ENCODE peak calls at places on chromosome 4, in ten cellular contexts. One of them, this sample, is unnamed.
A peak's percentile ranks its signal among the peaks of the same experiment; 100 is the strongest.

GRCh38 chr4:24793219-24794005 is 2.0 kb upstream of the SOD3 start:
- DNase-seq in esophagus squamous epithelium: no peak
- DNase-seq in omental fat pad: no peak
- DNase-seq in psoas muscle: no peak
- DNase-seq in OCI-LY7: no peak
- DNase-seq in Peyer's patch: no peak
- DNase-seq in IMR-90: peak; percentile 19
- DNase-seq in RWPE1: peak; percentile 39
- DNase-seq in activated B cell treated with CpG ODN at 0.5 μM for 24 hours: no peak
- DNase-seq in cardiac fibroblast: peak; percentile 37
- DNase-seq in this sample: no peak

GRCh38 chr4:31620476-31620875 is 900.3 kb downstream of the PCDH7 start:
- DNase-seq in IMR-90: no peak
- DNase-seq in omental fat pad: no peak
- DNase-seq in cardiac fibroblast: peak; percentile 15
- DNase-seq in psoas muscle: no peak
- DNase-seq in OCI-LY7: no peak
- DNase-seq in RWPE1: no peak
- DNase-seq in esophagus squamous epithelium: no peak
- DNase-seq in Peyer's patch: no peak
- DNase-seq in activated B cell treated with CpG ODN at 0.5 μM for 24 hours: no peak
- DNase-seq in this sample: no peak

GRCh38 chr4:180219080-180219479 is 2024.1 kb upstream of the TENM3 start:
- DNase-seq in activated B cell treated with CpG ODN at 0.5 μM for 24 hours: no peak
- DNase-seq in psoas muscle: no peak
- DNase-seq in RWPE1: no peak
- DNase-seq in IMR-90: no peak
- DNase-seq in esophagus squamous epithelium: no peak
- DNase-seq in OCI-LY7: no peak
- DNase-seq in omental fat pad: no peak
- DNase-seq in cardiac fibroblast: no peak
- DNase-seq in Peyer's patch: no peak
- DNase-seq in this sample: no peak

GRCh38 chr4:84938316-84938715 is 28.2 kb downstream of the WDFY3 start:
- DNase-seq in omental fat pad: no peak
- DNase-seq in Peyer's patch: no peak
- DNase-seq in esophagus squamous epithelium: no peak
- DNase-seq in OCI-LY7: no peak
- DNase-seq in RWPE1: peak; percentile 61
- DNase-seq in cardiac fibroblast: peak; percentile 79
- DNase-seq in activated B cell treated with CpG ODN at 0.5 μM for 24 hours: no peak
- DNase-seq in IMR-90: peak; percentile 68
- DNase-seq in psoas muscle: no peak
- DNase-seq in this sample: no peak

GRCh38 chr4:128225148-128225547 is 62.5 kb downstream of the PGRMC2 start:
- DNase-seq in IMR-90: peak; percentile 82
- DNase-seq in psoas muscle: no peak
- DNase-seq in RWPE1: no peak
- DNase-seq in omental fat pad: no peak
- DNase-seq in OCI-LY7: no peak
- DNase-seq in Peyer's patch: no peak
- DNase-seq in esophagus squamous epithelium: no peak
- DNase-seq in cardiac fibroblast: peak; percentile 77
- DNase-seq in activated B cell treated with CpG ODN at 0.5 μM for 24 hours: no peak
- DNase-seq in this sample: no peak

GRCh38 chr4:76078033-76078613 is 3.6 kb downstream of the ART3 start:
- DNase-seq in omental fat pad: no peak
- DNase-seq in cardiac fibroblast: peak; percentile 23
- DNase-seq in activated B cell treated with CpG ODN at 0.5 μM for 24 hours: no peak
- DNase-seq in psoas muscle: no peak
- DNase-seq in IMR-90: no peak
- DNase-seq in OCI-LY7: no peak
- DNase-seq in RWPE1: no peak
- DNase-seq in Peyer's patch: no peak
- DNase-seq in esophagus squamous epithelium: no peak
- DNase-seq in this sample: no peak

GRCh38 chr4:98938386-98938785 is 9.5 kb upstream of the EIF4E start:
- DNase-seq in esophagus squamous epithelium: no peak
- DNase-seq in Peyer's patch: no peak
- DNase-seq in RWPE1: peak; percentile 26
- DNase-seq in psoas muscle: no peak
- DNase-seq in OCI-LY7: no peak
- DNase-seq in cardiac fibroblast: peak; percentile 60
- DNase-seq in omental fat pad: no peak
- DNase-seq in IMR-90: peak; percentile 62
- DNase-seq in activated B cell treated with CpG ODN at 0.5 μM for 24 hours: no peak
- DNase-seq in this sample: no peak

GRCh38 chr4:141702472-141703182 is 66.2 kb downstream of the IL15 start:
- DNase-seq in cardiac fibroblast: peak; percentile 30
- DNase-seq in omental fat pad: no peak
- DNase-seq in RWPE1: no peak
- DNase-seq in activated B cell treated with CpG ODN at 0.5 μM for 24 hours: no peak
- DNase-seq in Peyer's patch: no peak
- DNase-seq in psoas muscle: peak; percentile 26
- DNase-seq in esophagus squamous epithelium: no peak
- DNase-seq in OCI-LY7: no peak
- DNase-seq in IMR-90: peak; percentile 49
- DNase-seq in this sample: peak; percentile 39

DNA sequence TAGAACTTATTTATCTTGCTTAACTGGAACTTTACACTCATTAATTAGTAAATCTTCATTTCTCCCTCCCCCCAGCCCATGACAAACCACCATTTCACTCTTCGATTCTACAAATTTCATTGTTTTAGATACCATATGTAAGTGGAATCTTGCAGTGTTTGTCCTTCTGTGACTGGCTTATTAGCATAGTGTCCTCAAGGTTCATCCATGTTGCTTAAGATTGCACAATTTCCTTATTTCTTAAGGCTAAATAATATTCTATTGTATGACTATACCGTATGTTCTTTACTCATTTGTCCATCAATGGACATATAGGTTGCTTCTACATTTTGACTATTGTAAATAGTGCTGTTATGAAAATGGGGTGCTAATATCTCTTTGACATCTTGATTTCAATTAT is 24.5 kb upstream of the RNF212 start:
- DNase-seq in activated B cell treated with CpG ODN at 0.5 μM for 24 hours: no peak
- DNase-seq in OCI-LY7: no peak
- DNase-seq in cardiac fibroblast: peak; percentile 15
- DNase-seq in RWPE1: no peak
- DNase-seq in psoas muscle: no peak
- DNase-seq in IMR-90: no peak
- DNase-seq in esophagus squamous epithelium: no peak
- DNase-seq in Peyer's patch: no peak
- DNase-seq in omental fat pad: no peak
- DNase-seq in this sample: no peak
- TF ChIP-seq CTCF in activated B cell treated with CpG ODN at 0.5 μM for 24 hours: no peak
- TF ChIP-seq CTCF in OCI-LY7: no peak
- TF ChIP-seq CTCF in cardiac fibroblast: no peak
- TF ChIP-seq CTCF in RWPE1: no peak
- TF ChIP-seq CTCF in psoas muscle: no peak
- TF ChIP-seq CTCF in IMR-90: no peak
- TF ChIP-seq CTCF in esophagus squamous epithelium: no peak
- TF ChIP-seq CTCF in Peyer's patch: no peak
- TF ChIP-seq CTCF in omental fat pad: no peak
- TF ChIP-seq CTCF in this sample: no peak

GRCh38 chr4:182916483-182917181 is 554 bp downstream of the DCTD start:
- DNase-seq in activated B cell treated with CpG ODN at 0.5 μM for 24 hours: no peak
- DNase-seq in omental fat pad: peak; percentile 39
- DNase-seq in cardiac fibroblast: peak; percentile 72
- DNase-seq in esophagus squamous epithelium: peak; percentile 38
- DNase-seq in Peyer's patch: peak; percentile 48
- DNase-seq in OCI-LY7: peak; percentile 44
- DNase-seq in RWPE1: peak; percentile 61
- DNase-seq in psoas muscle: peak; percentile 73
- DNase-seq in IMR-90: peak; percentile 79
- DNase-seq in this sample: peak; percentile 62

GRCh38 chr4:182918044-182918607 is 940 bp upstream of the DCTD start:
- DNase-seq in IMR-90: no peak
- DNase-seq in cardiac fibroblast: no peak
- DNase-seq in Peyer's patch: no peak
- DNase-seq in OCI-LY7: no peak
- DNase-seq in psoas muscle: no peak
- DNase-seq in omental fat pad: no peak
- DNase-seq in activated B cell treated with CpG ODN at 0.5 μM for 24 hours: no peak
- DNase-seq in esophagus squamous epithelium: no peak
- DNase-seq in RWPE1: no peak
- DNase-seq in this sample: no peak

GRCh38 chr4:182918791-182919302 is 1.7 kb upstream of the DCTD start:
- DNase-seq in IMR-90: no peak
- DNase-seq in OCI-LY7: peak; percentile 15
- DNase-seq in activated B cell treated with CpG ODN at 0.5 μM for 24 hours: no peak
- DNase-seq in esophagus squamous epithelium: no peak
- DNase-seq in Peyer's patch: peak; percentile 27
- DNase-seq in cardiac fibroblast: no peak
- DNase-seq in RWPE1: no peak
- DNase-seq in psoas muscle: no peak
- DNase-seq in omental fat pad: no peak
- DNase-seq in this sample: peak; percentile 65

GRCh38 chr4:182914357-182914756 is 2.8 kb downstream of the DCTD start:
- DNase-seq in activated B cell treated with CpG ODN at 0.5 μM for 24 hours: no peak
- DNase-seq in IMR-90: no peak
- DNase-seq in OCI-LY7: no peak
- DNase-seq in esophagus squamous epithelium: no peak
- DNase-seq in RWPE1: no peak
- DNase-seq in cardiac fibroblast: no peak
- DNase-seq in psoas muscle: no peak
- DNase-seq in Peyer's patch: no peak
- DNase-seq in omental fat pad: no peak
- DNase-seq in this sample: no peak

DNA sequence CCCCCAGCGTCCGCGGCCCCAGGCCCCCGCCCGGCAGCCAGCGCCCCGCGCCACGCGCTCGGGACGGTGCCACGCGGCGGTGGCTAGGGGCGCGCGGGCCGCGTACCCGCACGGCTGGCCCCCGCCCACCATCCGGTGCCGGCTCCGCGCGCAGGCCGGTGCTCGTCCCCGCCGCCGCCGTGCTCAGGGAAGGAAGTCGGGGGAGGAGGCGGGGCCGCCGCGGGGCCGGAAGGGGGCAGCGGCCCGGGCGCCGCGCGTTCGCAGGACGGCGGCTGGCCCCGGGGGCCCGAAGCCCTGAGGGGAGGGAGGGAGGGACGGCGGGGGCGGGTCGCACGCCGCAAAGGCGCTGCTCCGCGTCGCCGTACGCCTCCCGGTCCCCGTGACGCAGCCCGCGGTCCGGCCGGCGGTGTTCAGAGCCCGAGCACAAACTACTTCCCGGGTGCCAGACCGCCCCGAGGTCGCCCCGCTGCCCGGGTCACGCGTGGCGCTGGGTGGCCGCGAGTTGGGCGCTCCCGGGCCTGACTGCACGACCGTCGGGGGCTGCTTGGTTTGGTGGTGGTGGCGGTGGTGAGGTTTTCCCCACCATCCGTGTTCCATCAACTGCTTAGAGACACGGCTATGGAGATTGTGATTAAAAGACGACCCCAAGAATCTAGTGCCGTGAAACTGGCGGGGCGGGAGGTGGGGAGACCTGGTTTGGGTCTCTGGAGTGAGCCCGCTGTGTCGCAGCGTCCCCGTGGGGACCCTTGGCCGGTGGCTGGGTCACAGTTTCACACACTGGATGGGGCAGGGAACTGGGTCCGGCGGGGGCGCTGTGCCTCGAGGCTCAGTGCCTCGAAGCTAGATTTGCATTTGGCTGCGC is at the start of gene DCTD:
- DNase-seq in Peyer's patch: peak; percentile 88
- DNase-seq in IMR-90: peak; percentile 65
- DNase-seq in activated B cell treated with CpG ODN at 0.5 μM for 24 hours: peak; percentile 80
- DNase-seq in RWPE1: peak; percentile 59
- DNase-seq in cardiac fibroblast: peak; percentile 57
- DNase-seq in omental fat pad: peak; percentile 43
- DNase-seq in psoas muscle: peak; percentile 84
- DNase-seq in esophagus squamous epithelium: peak; percentile 26
- DNase-seq in OCI-LY7: peak; percentile 93
- DNase-seq in this sample: peak; percentile 95
- TF ChIP-seq CTCF in Peyer's patch: no peak
- TF ChIP-seq CTCF in IMR-90: peak; percentile 29
- TF ChIP-seq CTCF in activated B cell treated with CpG ODN at 0.5 μM for 24 hours: no peak
- TF ChIP-seq CTCF in RWPE1: peak; percentile 44
- TF ChIP-seq CTCF in cardiac fibroblast: peak; percentile 46
- TF ChIP-seq CTCF in omental fat pad: no peak
- TF ChIP-seq CTCF in psoas muscle: peak; percentile 37
- TF ChIP-seq CTCF in esophagus squamous epithelium: peak; percentile 33
- TF ChIP-seq CTCF in OCI-LY7: peak; percentile 75
- TF ChIP-seq CTCF in this sample: peak; percentile 61

DNA sequence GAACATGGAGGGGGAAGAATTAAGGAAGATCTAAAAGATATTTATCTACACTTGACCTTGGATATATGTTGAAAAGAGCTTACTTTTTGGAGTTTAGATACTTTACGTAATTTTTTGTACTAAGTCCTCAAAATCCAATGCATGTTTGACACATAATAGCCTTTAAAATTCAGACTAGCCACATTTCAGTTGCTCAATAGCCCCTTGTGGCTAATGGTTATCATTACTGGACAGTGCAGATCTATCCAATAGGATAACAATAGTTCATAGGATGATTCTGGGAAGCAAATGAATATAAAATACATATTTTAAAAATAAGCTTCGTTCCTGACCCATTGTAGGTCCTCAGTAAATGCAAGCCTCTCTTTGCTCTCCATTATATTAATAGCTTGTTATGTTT is 13.8 kb downstream of the AP1AR start:
- DNase-seq in OCI-LY7: no peak
- DNase-seq in psoas muscle: no peak
- DNase-seq in activated B cell treated with CpG ODN at 0.5 μM for 24 hours: no peak
- DNase-seq in Peyer's patch: no peak
- DNase-seq in RWPE1: peak; percentile 8
- DNase-seq in esophagus squamous epithelium: no peak
- DNase-seq in IMR-90: peak; percentile 13
- DNase-seq in omental fat pad: no peak
- DNase-seq in cardiac fibroblast: peak; percentile 18
- DNase-seq in this sample: no peak
- TF ChIP-seq CTCF in OCI-LY7: peak; percentile 22
- TF ChIP-seq CTCF in psoas muscle: no peak
- TF ChIP-seq CTCF in activated B cell treated with CpG ODN at 0.5 μM for 24 hours: no peak
- TF ChIP-seq CTCF in Peyer's patch: no peak
- TF ChIP-seq CTCF in RWPE1: no peak
- TF ChIP-seq CTCF in esophagus squamous epithelium: no peak
- TF ChIP-seq CTCF in IMR-90: no peak
- TF ChIP-seq CTCF in omental fat pad: no peak
- TF ChIP-seq CTCF in cardiac fibroblast: peak; percentile 30
- TF ChIP-seq CTCF in this sample: no peak

GRCh38 chr4:5810151-5810550 is 82.7 kb downstream of the CRMP1 start:
- DNase-seq in activated B cell treated with CpG ODN at 0.5 μM for 24 hours: no peak
- DNase-seq in IMR-90: no peak
- DNase-seq in psoas muscle: no peak
- DNase-seq in esophagus squamous epithelium: no peak
- DNase-seq in Peyer's patch: no peak
- DNase-seq in cardiac fibroblast: no peak
- DNase-seq in omental fat pad: no peak
- DNase-seq in OCI-LY7: no peak
- DNase-seq in RWPE1: no peak
- DNase-seq in this sample: no peak

GRCh38 chr4:5809216-5809776 is 83.6 kb downstream of the CRMP1 start:
- DNase-seq in OCI-LY7: no peak
- DNase-seq in psoas muscle: no peak
- DNase-seq in omental fat pad: no peak
- DNase-seq in Peyer's patch: no peak
- DNase-seq in activated B cell treated with CpG ODN at 0.5 μM for 24 hours: no peak
- DNase-seq in esophagus squamous epithelium: no peak
- DNase-seq in IMR-90: peak; percentile 41
- DNase-seq in cardiac fibroblast: no peak
- DNase-seq in RWPE1: no peak
- DNase-seq in this sample: no peak

GRCh38 chr4:5810770-5811430 is 82.0 kb downstream of the CRMP1 start:
- DNase-seq in OCI-LY7: no peak
- DNase-seq in psoas muscle: no peak
- DNase-seq in IMR-90: no peak
- DNase-seq in cardiac fibroblast: no peak
- DNase-seq in esophagus squamous epithelium: no peak
- DNase-seq in RWPE1: no peak
- DNase-seq in omental fat pad: no peak
- DNase-seq in activated B cell treated with CpG ODN at 0.5 μM for 24 hours: no peak
- DNase-seq in Peyer's patch: no peak
- DNase-seq in this sample: no peak

GRCh38 chr4:5805270-5805669 is 87.6 kb downstream of the CRMP1 start:
- DNase-seq in activated B cell treated with CpG ODN at 0.5 μM for 24 hours: no peak
- DNase-seq in Peyer's patch: no peak
- DNase-seq in esophagus squamous epithelium: no peak
- DNase-seq in RWPE1: no peak
- DNase-seq in psoas muscle: no peak
- DNase-seq in cardiac fibroblast: no peak
- DNase-seq in OCI-LY7: no peak
- DNase-seq in omental fat pad: no peak
- DNase-seq in IMR-90: no peak
- DNase-seq in this sample: no peak

GRCh38 chr4:5808081-5808741 is 84.7 kb downstream of the CRMP1 start:
- DNase-seq in IMR-90: peak; percentile 46
- DNase-seq in activated B cell treated with CpG ODN at 0.5 μM for 24 hours: no peak
- DNase-seq in OCI-LY7: no peak
- DNase-seq in Peyer's patch: no peak
- DNase-seq in RWPE1: no peak
- DNase-seq in omental fat pad: no peak
- DNase-seq in esophagus squamous epithelium: no peak
- DNase-seq in psoas muscle: no peak
- DNase-seq in cardiac fibroblast: peak; percentile 39
- DNase-seq in this sample: no peak
- TF ChIP-seq CTCF in IMR-90: no peak
- TF ChIP-seq CTCF in activated B cell treated with CpG ODN at 0.5 μM for 24 hours: no peak
- TF ChIP-seq CTCF in OCI-LY7: no peak
- TF ChIP-seq CTCF in Peyer's patch: no peak
- TF ChIP-seq CTCF in RWPE1: no peak
- TF ChIP-seq CTCF in omental fat pad: no peak
- TF ChIP-seq CTCF in esophagus squamous epithelium: no peak
- TF ChIP-seq CTCF in psoas muscle: no peak
- TF ChIP-seq CTCF in cardiac fibroblast: no peak
- TF ChIP-seq CTCF in this sample: peak; percentile 0